ENCODE peak calls at places on chromosomes 11 and 22, in seven cellular contexts. A, P, X, Z, N, E and H are unnamed samples. For H3K4me1, the result is how much of the 10 kb centered on the place peaks cover.

GRCh38 chr22:50271519-50271970 is 1.4 kb upstream of the MAPK11 start:
- DNase-seq in A (no peak), P (peak), X (no peak), Z (no peak), N (peak), E (peak), H (no peak)

GRCh38 chr11:21121991-21122390 is 452.6 kb downstream of the NELL1 start:
- DNase-seq in A (no peak), P (no peak), X (no peak), Z (no peak), N (no peak), E (no peak), H (no peak)

GRCh38 chr11:71215372-71215965 is 36.9 kb downstream of the SHANK2 start:
- DNase-seq in A (no peak), P (no peak), X (no peak), Z (no peak), N (no peak), E (no peak), H (no peak)

GRCh38 chr22:26476705-26477340 is 6.8 kb downstream of the HPS4 start:
- DNase-seq in A (no peak), P (no peak), X (no peak), Z (no peak), N (peak), E (no peak), H (no peak)

GRCh38 chr22:19643448-19644313 is 70.6 kb upstream of the SEPTIN5 start:
- DNase-seq in A (no peak), P (peak), X (no peak), Z (no peak), N (no peak), E (no peak), H (no peak)

GRCh38 chr11:134345237-134345550 is 13.4 kb downstream of the GLB1L2 start:
- DNase-seq in A (no peak), P (no peak), X (no peak), Z (no peak), N (no peak), E (no peak), H (no peak)

GRCh38 chr11:12936200-12936599 is 72.9 kb upstream of the RASSF10 start:
- DNase-seq in A (no peak), P (no peak), X (no peak), Z (no peak), N (no peak), E (no peak), H (no peak)

GRCh38 chr22:37267128-37267587 is 15.2 kb upstream of the CYTH4 start:
- DNase-seq in A (no peak), P (peak), X (no peak), Z (no peak), N (no peak), E (peak), H (no peak)

GRCh38 chr11:93196816-93197382 is 892 bp downstream of the SLC36A4 start:
- DNase-seq in A (no peak), P (peak), X (no peak), Z (peak), N (no peak), E (peak), H (no peak)

GRCh38 chr11:75763846-75764245 is 4.7 kb upstream of the DGAT2 start:
- DNase-seq in A (no peak), P (no peak), X (no peak), Z (no peak), N (no peak), E (no peak), H (no peak)

GRCh38 chr11:27214713-27215112 is 148.3 kb downstream of the CCDC34 start:
- DNase-seq in A (no peak), P (no peak), X (no peak), Z (no peak), N (no peak), E (no peak), H (no peak)

GRCh38 chr11:68049509-68050370 is 10.9 kb downstream of the TCIRG1 start:
- DNase-seq in A (no peak), P (no peak), X (no peak), Z (no peak), N (no peak), E (peak), H (no peak)

GRCh38 chr11:82004537-82005213 is 729.0 kb downstream of the FAM181B start:
- DNase-seq in A (no peak), P (no peak), X (no peak), Z (no peak), N (no peak), E (no peak), H (no peak)

GRCh38 chr11:115765803-115766239 is 261.6 kb upstream of the CADM1 start:
- DNase-seq in A (no peak), P (no peak), X (no peak), Z (no peak), N (no peak), E (no peak), H (no peak)

GRCh38 chr11:94734563-94735275 is 33.4 kb upstream of the AMOTL1 start:
- DNase-seq in A (peak), P (no peak), X (no peak), Z (peak), N (no peak), E (no peak), H (peak)

GRCh38 chr11:3138178-3139085 is 26.7 kb downstream of the OSBPL5 start:
- DNase-seq in A (no peak), P (peak), X (no peak), Z (no peak), N (no peak), E (no peak), H (no peak)

GRCh38 chr22:24124247-24124646 is 57.0 kb upstream of the SUSD2 start:
- DNase-seq in A (no peak), P (no peak), X (no peak), Z (no peak), N (no peak), E (no peak), H (no peak)

GRCh38 chr11:130673698-130674097 is 225.3 kb downstream of the ADAMTS15 start:
- DNase-seq in A (no peak), P (no peak), X (no peak), Z (no peak), N (no peak), E (no peak), H (no peak)

GRCh38 chr22:36432592-36433317 is 45.0 kb upstream of the MYH9 start:
- DNase-seq in A (no peak), P (no peak), X (no peak), Z (no peak), N (peak), E (no peak), H (no peak)

GRCh38 chr11:23778971-23779370 is 717.9 kb upstream of the LUZP2 start:
- DNase-seq in A (no peak), P (no peak), X (no peak), Z (no peak), N (no peak), E (no peak), H (no peak)

GRCh38 chr22:45134313-45134712 is 29.4 kb upstream of the NUP50 start:
- DNase-seq in A (no peak), P (no peak), X (no peak), Z (no peak), N (no peak), E (no peak), H (no peak)

GRCh38 chr22:44256085-44256484 is 56.7 kb downstream of the SHISAL1 start:
- DNase-seq in A (no peak), P (no peak), X (no peak), Z (no peak), N (no peak), E (no peak), H (no peak)

GRCh38 chr11:103659138-103659734 is 377.2 kb upstream of the DDI1 start:
- DNase-seq in A (no peak), P (no peak), X (no peak), Z (peak), N (no peak), E (peak), H (no peak)

GRCh38 chr11:27471588-27472397 is 797 bp downstream of the LGR4 start:
- DNase-seq in A (no peak), P (peak), X (no peak), Z (no peak), N (no peak), E (peak), H (no peak)

GRCh38 chr11:129593098-129593497 is 217.4 kb downstream of the BARX2 start:
- DNase-seq in A (no peak), P (no peak), X (no peak), Z (no peak), N (no peak), E (no peak), H (peak)

GRCh38 chr11:83766932-83767331 is 480.8 kb upstream of the CCDC90B start:
- DNase-seq in A (no peak), P (no peak), X (no peak), Z (no peak), N (no peak), E (no peak), H (no peak)

GRCh38 chr22:23709107-23709506 is 18.3 kb downstream of the RGL4 start:
- DNase-seq in A (no peak), P (no peak), X (no peak), Z (no peak), N (no peak), E (no peak), H (no peak)

GRCh38 chr11:93747122-93747521 is 5.7 kb downstream of the C11orf54 start:
- DNase-seq in A (no peak), P (no peak), X (no peak), Z (no peak), N (no peak), E (no peak), H (no peak)

GRCh38 chr11:27973851-27974536 is 134.0 kb downstream of the KIF18A start:
- DNase-seq in A (no peak), P (no peak), X (no peak), Z (no peak), N (no peak), E (no peak), H (no peak)

GRCh38 chr11:119699227-119699626 is 29.8 kb downstream of the NECTIN1 start:
- DNase-seq in A (no peak), P (no peak), X (no peak), Z (no peak), N (peak), E (no peak), H (no peak)

GRCh38 chr11:116721983-116722382 is 50.8 kb downstream of the BUD13 start:
- DNase-seq in A (no peak), P (no peak), X (no peak), Z (no peak), N (no peak), E (no peak), H (no peak)

GRCh38 chr22:46203590-46203980 is 46.5 kb downstream of the CDPF1 start:
- DNase-seq in A (no peak), P (no peak), X (no peak), Z (no peak), N (no peak), E (no peak), H (no peak)

GRCh38 chr11:64644348-64645242 is 53.6 kb downstream of the SLC22A12 start:
- DNase-seq in A (no peak), P (peak), X (no peak), Z (no peak), N (no peak), E (peak), H (no peak)

GRCh38 chr22:38177926-38178604 is 3.6 kb downstream of the PLA2G6 start:
- DNase-seq in A (no peak), P (peak), X (no peak), Z (peak), N (peak), E (no peak), H (no peak)

DNA sequence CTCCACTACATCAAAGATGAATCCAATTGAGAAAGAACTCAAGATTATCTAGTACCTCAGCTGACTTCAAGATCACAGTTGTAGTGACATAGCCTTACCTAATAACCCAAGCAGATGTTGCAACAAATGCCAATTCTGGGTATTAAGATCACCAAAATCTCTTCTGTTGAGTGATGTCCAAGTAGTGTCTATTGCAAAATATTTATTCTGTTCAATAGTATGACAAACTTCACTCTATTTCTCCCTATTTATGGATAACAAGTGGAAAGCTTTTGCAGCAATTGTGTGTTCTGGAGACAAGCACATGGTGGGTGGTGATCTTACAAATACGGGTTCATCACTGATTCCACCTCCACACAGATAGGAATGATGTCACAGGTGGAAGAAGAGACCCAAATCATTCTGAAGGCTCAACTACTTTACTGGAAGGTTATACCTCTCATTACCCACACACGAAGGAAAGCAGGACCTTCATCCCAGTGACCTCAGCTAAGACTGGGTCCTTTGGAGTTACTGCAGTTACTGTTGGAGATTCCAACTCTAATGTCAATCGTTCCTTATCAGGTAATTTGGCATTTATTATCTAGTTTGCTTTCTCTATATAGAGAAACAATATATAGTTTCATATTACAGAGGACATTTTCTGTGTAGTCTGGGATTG is 72.0 kb downstream of the CD44 start:
- DNase-seq in A (no peak), P (no peak), X (no peak), Z (no peak), N (no peak), E (no peak), H (no peak)
- H3K4me1 ChIP-seq in A (under half), P (under half), X (under half), Z (under half), N (under half), E (under half), H (under half)

DNA sequence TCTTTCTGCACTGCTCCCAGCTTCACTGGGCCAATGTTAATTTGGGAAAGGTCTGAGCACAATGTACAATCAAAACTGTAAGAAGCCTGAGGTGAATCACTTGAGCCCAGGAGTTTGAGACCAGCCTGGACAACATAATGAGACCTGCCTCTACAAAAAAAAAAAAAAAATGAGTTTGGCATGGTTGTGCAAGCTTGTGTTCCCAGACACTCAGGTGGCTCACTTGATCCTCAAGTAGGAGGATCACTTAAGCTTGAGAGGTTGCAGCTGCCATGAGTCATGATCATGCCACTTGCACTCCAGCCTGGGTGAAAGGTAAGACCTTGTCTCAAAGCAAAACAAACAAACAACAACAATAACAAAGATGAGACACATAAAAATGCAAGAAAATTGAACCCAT is 38.6 kb upstream of the SC5D start:
- DNase-seq in A (no peak), P (no peak), X (no peak), Z (no peak), N (no peak), E (no peak), H (no peak)
- TF ChIP-seq YY1 in A (no peak), P (no peak), X (no peak), Z (no peak), N (no peak), E (no peak), H (no peak)

GRCh38 chr11:827861-828167 is at the start of gene CRACR2B:
- DNase-seq in A (no peak), P (no peak), X (no peak), Z (no peak), N (no peak), E (no peak), H (no peak)
- H3K4me1 ChIP-seq in A (under half), P (half or more), X (under half), Z (under half), N (half or more), E (under half), H (under half)

GRCh38 chr11:69680688-69681087 is 5.5 kb upstream of the LTO1 start:
- DNase-seq in A (no peak), P (no peak), X (no peak), Z (no peak), N (no peak), E (no peak), H (no peak)

GRCh38 chr11:69682681-69683326 is 7.7 kb upstream of the LTO1 start:
- DNase-seq in A (no peak), P (no peak), X (no peak), Z (no peak), N (no peak), E (no peak), H (no peak)

GRCh38 chr11:69683764-69684333 is 8.7 kb upstream of the LTO1 start:
- DNase-seq in A (no peak), P (no peak), X (no peak), Z (no peak), N (peak), E (no peak), H (no peak)

GRCh38 chr11:69684651-69685050 is 9.5 kb upstream of the LTO1 start:
- DNase-seq in A (no peak), P (no peak), X (no peak), Z (no peak), N (no peak), E (no peak), H (no peak)

GRCh38 chr11:69682221-69682620 is 7.1 kb upstream of the LTO1 start:
- DNase-seq in A (no peak), P (no peak), X (no peak), Z (no peak), N (no peak), E (no peak), H (no peak)
- TF ChIP-seq YY1 in A (no peak), P (no peak), X (no peak), Z (no peak), N (no peak), E (no peak), H (no peak)